ENCODE peak calls at places on chromosomes 11 and 22, in seven cellular contexts. One of them, this sample, is unnamed.

GRCh38 chr11:84558085-84558905 is 1068.8 kb downstream of the DLG2 start:
- DNase-seq in nephron progenitor cell: peak; percentile 28
- DNase-seq in NCI-H524 treated with DMSO at 0.1 percent for 48 hours: no peak
- DNase-seq in NCI-H1417: peak; percentile 39
- DNase-seq in NCI-H2171 treated with DMSO at 0.1 percent for 48 hours: peak; percentile 4
- DNase-seq in ELF-1: peak; percentile 22
- DNase-seq in iPS DF 19.7: no peak
- DNase-seq in this sample: peak; percentile 5

GRCh38 chr11:117513666-117514065 is 186.0 kb downstream of the CEP164 start:
- DNase-seq in nephron progenitor cell: no peak
- DNase-seq in NCI-H2171 treated with DMSO at 0.1 percent for 48 hours: no peak
- DNase-seq in ELF-1: no peak
- DNase-seq in NCI-H524 treated with DMSO at 0.1 percent for 48 hours: no peak
- DNase-seq in iPS DF 19.7: no peak
- DNase-seq in NCI-H1417: no peak
- DNase-seq in this sample: no peak

GRCh38 chr22:26401726-26402125 is 27.3 kb upstream of the ASPHD2 start:
- DNase-seq in NCI-H2171 treated with DMSO at 0.1 percent for 48 hours: no peak
- DNase-seq in iPS DF 19.7: no peak
- DNase-seq in NCI-H524 treated with DMSO at 0.1 percent for 48 hours: no peak
- DNase-seq in NCI-H1417: no peak
- DNase-seq in nephron progenitor cell: no peak
- DNase-seq in ELF-1: no peak
- DNase-seq in this sample: no peak

GRCh38 chr11:16771350-16772140 is 33.1 kb downstream of the C11orf58 start:
- DNase-seq in NCI-H524 treated with DMSO at 0.1 percent for 48 hours: no peak
- DNase-seq in ELF-1: no peak
- DNase-seq in NCI-H2171 treated with DMSO at 0.1 percent for 48 hours: no peak
- DNase-seq in nephron progenitor cell: no peak
- DNase-seq in iPS DF 19.7: no peak
- DNase-seq in NCI-H1417: no peak
- DNase-seq in this sample: no peak

GRCh38 chr11:45847908-45848316 is 637 bp downstream of the CRY2 start:
- DNase-seq in ELF-1: peak; percentile 85
- DNase-seq in NCI-H1417: peak; percentile 24
- DNase-seq in NCI-H2171 treated with DMSO at 0.1 percent for 48 hours: peak; percentile 42
- DNase-seq in NCI-H524 treated with DMSO at 0.1 percent for 48 hours: no peak
- DNase-seq in iPS DF 19.7: no peak
- DNase-seq in nephron progenitor cell: peak; percentile 44
- DNase-seq in this sample: no peak

GRCh38 chr11:25535462-25535861 is 796.5 kb upstream of the ANO3 start:
- DNase-seq in iPS DF 19.7: no peak
- DNase-seq in nephron progenitor cell: no peak
- DNase-seq in NCI-H1417: no peak
- DNase-seq in NCI-H2171 treated with DMSO at 0.1 percent for 48 hours: no peak
- DNase-seq in NCI-H524 treated with DMSO at 0.1 percent for 48 hours: no peak
- DNase-seq in ELF-1: no peak
- DNase-seq in this sample: no peak

GRCh38 chr11:2818503-2818902 is 67.1 kb downstream of the CDKN1C start:
- DNase-seq in NCI-H524 treated with DMSO at 0.1 percent for 48 hours: no peak
- DNase-seq in nephron progenitor cell: no peak
- DNase-seq in ELF-1: no peak
- DNase-seq in iPS DF 19.7: no peak
- DNase-seq in NCI-H2171 treated with DMSO at 0.1 percent for 48 hours: no peak
- DNase-seq in NCI-H1417: no peak
- DNase-seq in this sample: no peak

GRCh38 chr11:83971063-83971462 is 684.9 kb upstream of the CCDC90B start:
- DNase-seq in NCI-H1417: no peak
- DNase-seq in ELF-1: no peak
- DNase-seq in iPS DF 19.7: no peak
- DNase-seq in NCI-H524 treated with DMSO at 0.1 percent for 48 hours: no peak
- DNase-seq in nephron progenitor cell: no peak
- DNase-seq in NCI-H2171 treated with DMSO at 0.1 percent for 48 hours: no peak
- DNase-seq in this sample: no peak

GRCh38 chr22:45125198-45125597 is 38.5 kb upstream of the NUP50 start:
- DNase-seq in NCI-H1417: no peak
- DNase-seq in NCI-H524 treated with DMSO at 0.1 percent for 48 hours: no peak
- DNase-seq in ELF-1: peak; percentile 24
- DNase-seq in NCI-H2171 treated with DMSO at 0.1 percent for 48 hours: no peak
- DNase-seq in iPS DF 19.7: no peak
- DNase-seq in nephron progenitor cell: no peak
- DNase-seq in this sample: no peak

GRCh38 chr11:12077535-12078280 is 32.7 kb upstream of the MICAL2 start:
- DNase-seq in nephron progenitor cell: no peak
- DNase-seq in NCI-H524 treated with DMSO at 0.1 percent for 48 hours: no peak
- DNase-seq in iPS DF 19.7: no peak
- DNase-seq in NCI-H1417: no peak
- DNase-seq in ELF-1: no peak
- DNase-seq in NCI-H2171 treated with DMSO at 0.1 percent for 48 hours: no peak
- DNase-seq in this sample: no peak

GRCh38 chr11:123973816-123974215 is 3.8 kb downstream of the OR10S1 start:
- DNase-seq in ELF-1: no peak
- DNase-seq in NCI-H1417: no peak
- DNase-seq in iPS DF 19.7: no peak
- DNase-seq in NCI-H524 treated with DMSO at 0.1 percent for 48 hours: no peak
- DNase-seq in nephron progenitor cell: no peak
- DNase-seq in NCI-H2171 treated with DMSO at 0.1 percent for 48 hours: no peak
- DNase-seq in this sample: peak; percentile 90

GRCh38 chr11:107457205-107457557 is 444 bp downstream of the CWF19L2 start:
- DNase-seq in NCI-H1417: no peak
- DNase-seq in ELF-1: no peak
- DNase-seq in NCI-H2171 treated with DMSO at 0.1 percent for 48 hours: no peak
- DNase-seq in NCI-H524 treated with DMSO at 0.1 percent for 48 hours: no peak
- DNase-seq in iPS DF 19.7: no peak
- DNase-seq in nephron progenitor cell: peak; percentile 9
- DNase-seq in this sample: no peak

GRCh38 chr11:58152776-58153175 is 27.4 kb upstream of the OR9I1 start:
- DNase-seq in nephron progenitor cell: no peak
- DNase-seq in ELF-1: no peak
- DNase-seq in NCI-H524 treated with DMSO at 0.1 percent for 48 hours: no peak
- DNase-seq in NCI-H1417: no peak
- DNase-seq in iPS DF 19.7: no peak
- DNase-seq in NCI-H2171 treated with DMSO at 0.1 percent for 48 hours: no peak
- DNase-seq in this sample: no peak

GRCh38 chr11:62600367-62601113 is 1.1 kb downstream of the MTA2 start:
- DNase-seq in ELF-1: no peak
- DNase-seq in nephron progenitor cell: no peak
- DNase-seq in iPS DF 19.7: no peak
- DNase-seq in NCI-H524 treated with DMSO at 0.1 percent for 48 hours: no peak
- DNase-seq in NCI-H1417: no peak
- DNase-seq in NCI-H2171 treated with DMSO at 0.1 percent for 48 hours: no peak
- DNase-seq in this sample: no peak

GRCh38 chr22:47396515-47396914 is 634.1 kb downstream of the TBC1D22A start:
- DNase-seq in NCI-H2171 treated with DMSO at 0.1 percent for 48 hours: no peak
- DNase-seq in NCI-H524 treated with DMSO at 0.1 percent for 48 hours: no peak
- DNase-seq in ELF-1: no peak
- DNase-seq in NCI-H1417: no peak
- DNase-seq in iPS DF 19.7: no peak
- DNase-seq in nephron progenitor cell: no peak
- DNase-seq in this sample: no peak

GRCh38 chr22:49023161-49023878 is 804.4 kb downstream of the BRD1 start:
- DNase-seq in iPS DF 19.7: no peak
- DNase-seq in NCI-H524 treated with DMSO at 0.1 percent for 48 hours: no peak
- DNase-seq in NCI-H1417: no peak
- DNase-seq in NCI-H2171 treated with DMSO at 0.1 percent for 48 hours: peak; percentile 9
- DNase-seq in ELF-1: no peak
- DNase-seq in nephron progenitor cell: no peak
- DNase-seq in this sample: no peak

GRCh38 chr11:129458278-129458677 is 82.6 kb downstream of the BARX2 start:
- DNase-seq in NCI-H524 treated with DMSO at 0.1 percent for 48 hours: no peak
- DNase-seq in NCI-H1417: no peak
- DNase-seq in ELF-1: no peak
- DNase-seq in nephron progenitor cell: no peak
- DNase-seq in iPS DF 19.7: no peak
- DNase-seq in NCI-H2171 treated with DMSO at 0.1 percent for 48 hours: no peak
- DNase-seq in this sample: peak; percentile 88

GRCh38 chr11:72541224-72541974 is 107.1 kb upstream of the CLPB start:
- DNase-seq in ELF-1: no peak
- DNase-seq in NCI-H524 treated with DMSO at 0.1 percent for 48 hours: no peak
- DNase-seq in nephron progenitor cell: no peak
- DNase-seq in NCI-H1417: no peak
- DNase-seq in NCI-H2171 treated with DMSO at 0.1 percent for 48 hours: no peak
- DNase-seq in iPS DF 19.7: no peak
- DNase-seq in this sample: no peak

GRCh38 chr22:19172213-19173046 is 6.1 kb downstream of the SLC25A1 start:
- DNase-seq in NCI-H524 treated with DMSO at 0.1 percent for 48 hours: no peak
- DNase-seq in NCI-H1417: no peak
- DNase-seq in ELF-1: no peak
- DNase-seq in NCI-H2171 treated with DMSO at 0.1 percent for 48 hours: no peak
- DNase-seq in iPS DF 19.7: no peak
- DNase-seq in nephron progenitor cell: no peak
- DNase-seq in this sample: no peak

GRCh38 chr11:2263012-2263565 is 7.3 kb downstream of the ASCL2 start:
- DNase-seq in NCI-H2171 treated with DMSO at 0.1 percent for 48 hours: no peak
- DNase-seq in nephron progenitor cell: no peak
- DNase-seq in iPS DF 19.7: no peak
- DNase-seq in NCI-H1417: no peak
- DNase-seq in NCI-H524 treated with DMSO at 0.1 percent for 48 hours: no peak
- DNase-seq in ELF-1: no peak
- DNase-seq in this sample: no peak

GRCh38 chr11:16924826-16925494 is 89.3 kb downstream of the PLEKHA7 start:
- DNase-seq in NCI-H2171 treated with DMSO at 0.1 percent for 48 hours: no peak
- DNase-seq in NCI-H1417: peak; percentile 49
- DNase-seq in ELF-1: peak; percentile 93
- DNase-seq in nephron progenitor cell: peak; percentile 50
- DNase-seq in iPS DF 19.7: no peak
- DNase-seq in NCI-H524 treated with DMSO at 0.1 percent for 48 hours: no peak
- DNase-seq in this sample: peak; percentile 49

GRCh38 chr11:36265793-36266628 is 23.2 kb downstream of the COMMD9 start:
- DNase-seq in ELF-1: peak; percentile 89
- DNase-seq in NCI-H1417: peak; percentile 65
- DNase-seq in NCI-H2171 treated with DMSO at 0.1 percent for 48 hours: peak; percentile 88
- DNase-seq in iPS DF 19.7: no peak
- DNase-seq in nephron progenitor cell: peak; percentile 77
- DNase-seq in NCI-H524 treated with DMSO at 0.1 percent for 48 hours: no peak
- DNase-seq in this sample: no peak

GRCh38 chr11:113690619-113691569 is 15.2 kb downstream of the TMPRSS5 start:
- DNase-seq in iPS DF 19.7: no peak
- DNase-seq in NCI-H1417: no peak
- DNase-seq in ELF-1: peak; percentile 79
- DNase-seq in NCI-H524 treated with DMSO at 0.1 percent for 48 hours: no peak
- DNase-seq in NCI-H2171 treated with DMSO at 0.1 percent for 48 hours: no peak
- DNase-seq in nephron progenitor cell: peak; percentile 44
- DNase-seq in this sample: peak; percentile 53

GRCh38 chr11:125976156-125976555 is 30.3 kb downstream of the VSIG10L2 start:
- DNase-seq in iPS DF 19.7: no peak
- DNase-seq in NCI-H524 treated with DMSO at 0.1 percent for 48 hours: no peak
- DNase-seq in ELF-1: no peak
- DNase-seq in NCI-H2171 treated with DMSO at 0.1 percent for 48 hours: no peak
- DNase-seq in NCI-H1417: no peak
- DNase-seq in nephron progenitor cell: no peak
- DNase-seq in this sample: no peak

GRCh38 chr11:131744847-131745246 is 374.4 kb downstream of the NTM start:
- DNase-seq in nephron progenitor cell: no peak
- DNase-seq in NCI-H2171 treated with DMSO at 0.1 percent for 48 hours: no peak
- DNase-seq in NCI-H1417: no peak
- DNase-seq in NCI-H524 treated with DMSO at 0.1 percent for 48 hours: no peak
- DNase-seq in ELF-1: no peak
- DNase-seq in iPS DF 19.7: no peak
- DNase-seq in this sample: peak; percentile 3

GRCh38 chr11:20559523-20560300 is 39.7 kb upstream of the SLC6A5 start:
- DNase-seq in ELF-1: no peak
- DNase-seq in NCI-H1417: no peak
- DNase-seq in nephron progenitor cell: no peak
- DNase-seq in NCI-H2171 treated with DMSO at 0.1 percent for 48 hours: no peak
- DNase-seq in iPS DF 19.7: no peak
- DNase-seq in NCI-H524 treated with DMSO at 0.1 percent for 48 hours: no peak
- DNase-seq in this sample: peak; percentile 74

GRCh38 chr11:57763568-57763967 is 2.0 kb downstream of the CTNND1 start:
- DNase-seq in NCI-H1417: no peak
- DNase-seq in NCI-H2171 treated with DMSO at 0.1 percent for 48 hours: peak; percentile 19
- DNase-seq in iPS DF 19.7: no peak
- DNase-seq in nephron progenitor cell: no peak
- DNase-seq in NCI-H524 treated with DMSO at 0.1 percent for 48 hours: no peak
- DNase-seq in ELF-1: peak; percentile 58
- DNase-seq in this sample: no peak

GRCh38 chr11:10674991-10675440 is 18.5 kb downstream of the IRAG1 start:
- DNase-seq in iPS DF 19.7: no peak
- DNase-seq in NCI-H2171 treated with DMSO at 0.1 percent for 48 hours: no peak
- DNase-seq in ELF-1: no peak
- DNase-seq in NCI-H524 treated with DMSO at 0.1 percent for 48 hours: no peak
- DNase-seq in NCI-H1417: no peak
- DNase-seq in nephron progenitor cell: no peak
- DNase-seq in this sample: no peak

GRCh38 chr11:69880803-69881445 is 61.7 kb upstream of the FGF3 start:
- DNase-seq in ELF-1: peak; percentile 1
- DNase-seq in iPS DF 19.7: no peak
- DNase-seq in NCI-H524 treated with DMSO at 0.1 percent for 48 hours: no peak
- DNase-seq in NCI-H2171 treated with DMSO at 0.1 percent for 48 hours: no peak
- DNase-seq in nephron progenitor cell: no peak
- DNase-seq in NCI-H1417: no peak
- DNase-seq in this sample: no peak

GRCh38 chr11:68120212-68121066 is 749 bp downstream of the CHKA start:
- DNase-seq in NCI-H2171 treated with DMSO at 0.1 percent for 48 hours: peak; percentile 12
- DNase-seq in iPS DF 19.7: no peak
- DNase-seq in nephron progenitor cell: peak; percentile 74
- DNase-seq in NCI-H524 treated with DMSO at 0.1 percent for 48 hours: no peak
- DNase-seq in NCI-H1417: peak; percentile 22
- DNase-seq in ELF-1: peak; percentile 44
- DNase-seq in this sample: no peak

GRCh38 chr11:30125461-30125860 is 105.4 kb upstream of the FSHB start:
- DNase-seq in iPS DF 19.7: no peak
- DNase-seq in ELF-1: no peak
- DNase-seq in NCI-H2171 treated with DMSO at 0.1 percent for 48 hours: no peak
- DNase-seq in NCI-H1417: no peak
- DNase-seq in NCI-H524 treated with DMSO at 0.1 percent for 48 hours: no peak
- DNase-seq in nephron progenitor cell: no peak
- DNase-seq in this sample: no peak

GRCh38 chr11:34977039-34977906 is 60.9 kb downstream of the PDHX start:
- DNase-seq in nephron progenitor cell: no peak
- DNase-seq in NCI-H1417: no peak
- DNase-seq in ELF-1: no peak
- DNase-seq in NCI-H2171 treated with DMSO at 0.1 percent for 48 hours: no peak
- DNase-seq in iPS DF 19.7: no peak
- DNase-seq in NCI-H524 treated with DMSO at 0.1 percent for 48 hours: no peak
- DNase-seq in this sample: peak; percentile 27

GRCh38 chr11:111531687-111532364 is 8.7 kb upstream of the LAYN start:
- DNase-seq in nephron progenitor cell: no peak
- DNase-seq in NCI-H524 treated with DMSO at 0.1 percent for 48 hours: no peak
- DNase-seq in iPS DF 19.7: no peak
- DNase-seq in ELF-1: peak; percentile 15
- DNase-seq in NCI-H1417: no peak
- DNase-seq in NCI-H2171 treated with DMSO at 0.1 percent for 48 hours: no peak
- DNase-seq in this sample: peak; percentile 91

GRCh38 chr22:40855960-40856512 is 403 bp downstream of the ST13 start:
- DNase-seq in iPS DF 19.7: no peak
- DNase-seq in NCI-H2171 treated with DMSO at 0.1 percent for 48 hours: peak; percentile 44
- DNase-seq in NCI-H1417: no peak
- DNase-seq in NCI-H524 treated with DMSO at 0.1 percent for 48 hours: no peak
- DNase-seq in ELF-1: no peak
- DNase-seq in nephron progenitor cell: peak; percentile 65
- DNase-seq in this sample: no peak

GRCh38 chr11:129225190-129225589 is 33.1 kb upstream of the ARHGAP32 start:
- DNase-seq in NCI-H524 treated with DMSO at 0.1 percent for 48 hours: no peak
- DNase-seq in ELF-1: no peak
- DNase-seq in NCI-H2171 treated with DMSO at 0.1 percent for 48 hours: no peak
- DNase-seq in iPS DF 19.7: no peak
- DNase-seq in nephron progenitor cell: no peak
- DNase-seq in NCI-H1417: no peak
- DNase-seq in this sample: peak; percentile 64

GRCh38 chr22:30609260-30610185 is 2.5 kb downstream of the TCN2 start:
- DNase-seq in iPS DF 19.7: no peak
- DNase-seq in ELF-1: peak; percentile 78
- DNase-seq in NCI-H2171 treated with DMSO at 0.1 percent for 48 hours: no peak
- DNase-seq in NCI-H1417: no peak
- DNase-seq in NCI-H524 treated with DMSO at 0.1 percent for 48 hours: no peak
- DNase-seq in nephron progenitor cell: no peak
- DNase-seq in this sample: peak; percentile 80

GRCh38 chr11:12602421-12602820 is 71.8 kb upstream of the TEAD1 start:
- DNase-seq in NCI-H2171 treated with DMSO at 0.1 percent for 48 hours: no peak
- DNase-seq in NCI-H524 treated with DMSO at 0.1 percent for 48 hours: no peak
- DNase-seq in nephron progenitor cell: no peak
- DNase-seq in iPS DF 19.7: no peak
- DNase-seq in NCI-H1417: peak; percentile 83
- DNase-seq in ELF-1: no peak
- DNase-seq in this sample: no peak

GRCh38 chr11:115439385-115439784 is 64.8 kb downstream of the CADM1 start:
- DNase-seq in NCI-H1417: no peak
- DNase-seq in iPS DF 19.7: no peak
- DNase-seq in nephron progenitor cell: no peak
- DNase-seq in NCI-H2171 treated with DMSO at 0.1 percent for 48 hours: no peak
- DNase-seq in ELF-1: no peak
- DNase-seq in NCI-H524 treated with DMSO at 0.1 percent for 48 hours: no peak
- DNase-seq in this sample: no peak

This sample was measured in epithelial cell of prostate.